ENCODE peak calls at places on chromosomes 5 and 9, in eight cellular contexts. X is posterior vena cava, Y is NCI-H187, U is KG1, C is NCI-H1417 treated with DMSO at 0.1 percent for 48 hours, N is non-pigmented ciliary epithelial cell, F is pulmonary artery endothelial cell, E is MV-4-11. O is an unnamed sample.
A peak's percentile ranks its signal among the peaks of the same experiment; 100 is the strongest.

GRCh38 chr5:168613996-168614395 is 34.8 kb upstream of the PANK3 start:
- DNase-seq in Y (no peak), F (no peak), E (no peak), C (no peak), X (no peak), U (no peak), N (no peak), O (no peak)

GRCh38 chr9:127612993-127613954 is 1.2 kb downstream of the STXBP1 start:
- DNase-seq in E (no peak), X (peak; percentile 95), N (no peak), F (peak; percentile 39), Y (no peak), C (no peak), U (no peak), O (no peak)

GRCh38 chr5:124905756-124906155 is 159.3 kb upstream of the ZNF608 start:
- DNase-seq in U (no peak), Y (no peak), F (no peak), C (no peak), E (no peak), N (no peak), X (no peak), O (no peak)

GRCh38 chr5:128494516-128494915 is 43.5 kb downstream of the FBN2 start:
- DNase-seq in N (no peak), U (no peak), Y (no peak), X (no peak), F (no peak), C (no peak), E (no peak), O (no peak)

GRCh38 chr9:19939890-19940289 is 151.1 kb upstream of the SLC24A2 start:
- DNase-seq in N (no peak), Y (no peak), X (no peak), U (no peak), F (no peak), E (peak; percentile 56), C (no peak), O (no peak)

GRCh38 chr9:120452631-120453030 is 127.3 kb downstream of the CDK5RAP2 start:
- DNase-seq in U (no peak), Y (no peak), X (no peak), C (no peak), N (no peak), E (no peak), F (no peak), O (no peak)

GRCh38 chr9:134550584-134550983 is 91.0 kb upstream of the COL5A1 start:
- DNase-seq in N (no peak), F (no peak), X (peak; percentile 40), C (no peak), U (no peak), Y (no peak), E (no peak), O (no peak)

GRCh38 chr9:573551-574410 is 267.7 kb upstream of the DMRT1 start:
- DNase-seq in N (no peak), F (no peak), E (no peak), C (no peak), X (no peak), Y (no peak), U (no peak), O (no peak)

GRCh38 chr5:125326114-125326513 is 579.7 kb upstream of the ZNF608 start:
- DNase-seq in C (peak; percentile 41), X (no peak), Y (peak; percentile 89), N (peak; percentile 66), U (no peak), F (peak; percentile 71), E (no peak), O (no peak)

GRCh38 chr9:35226685-35227084 is 64.9 kb downstream of the UNC13B start:
- DNase-seq in U (no peak), E (no peak), Y (no peak), F (no peak), X (no peak), N (no peak), C (peak; percentile 23), O (peak; percentile 41)

GRCh38 chr5:154756203-154756870 is 1.2 kb downstream of the LARP1 start:
- DNase-seq in N (no peak), F (no peak), U (no peak), Y (no peak), C (no peak), E (no peak), X (peak; percentile 86), O (no peak)

GRCh38 chr9:20693068-20693467 is 9.0 kb downstream of the FOCAD start:
- DNase-seq in Y (no peak), N (no peak), X (no peak), E (peak; percentile 72), U (no peak), F (no peak), C (no peak), O (no peak)

GRCh38 chr5:123708074-123708806 is 196.3 kb downstream of the CSNK1G3 start:
- DNase-seq in N (peak; percentile 80), X (no peak), C (no peak), F (peak; percentile 26), Y (no peak), E (no peak), U (no peak), O (no peak)

GRCh38 chr5:76820491-76820890 is 1.7 kb downstream of the F2RL1 start:
- DNase-seq in X (no peak), F (no peak), U (no peak), C (no peak), N (no peak), Y (no peak), E (no peak), O (no peak)

GRCh38 chr9:85960688-85961093 is 19.7 kb downstream of the NAA35 start:
- DNase-seq in E (no peak), Y (no peak), C (peak; percentile 32), F (no peak), N (no peak), X (no peak), U (no peak), O (no peak)

GRCh38 chr9:138117101-138117750 is 239.6 kb downstream of the CACNA1B start:
- DNase-seq in U (no peak), Y (no peak), X (no peak), F (no peak), E (no peak), C (no peak), N (no peak), O (no peak)

GRCh38 chr9:15873573-15874177 is 320.8 kb downstream of the CCDC171 start:
- DNase-seq in F (peak; percentile 8), X (no peak), C (no peak), E (peak; percentile 14), Y (no peak), N (peak; percentile 41), U (no peak), O (no peak)

GRCh38 chr5:159052282-159053011 is 47.3 kb downstream of the EBF1 start:
- DNase-seq in Y (no peak), U (no peak), X (no peak), F (no peak), E (no peak), C (no peak), N (no peak), O (peak; percentile 36)

GRCh38 chr9:95644377-95644776 is 127.6 kb upstream of the PTCH1 start:
- DNase-seq in E (no peak), F (no peak), N (no peak), X (no peak), U (no peak), C (no peak), Y (no peak), O (no peak)

GRCh38 chr5:120599576-120599975 is 135.5 kb downstream of the PRR16 start:
- DNase-seq in X (no peak), C (no peak), N (peak; percentile 41), E (no peak), U (no peak), Y (no peak), F (no peak), O (no peak)

GRCh38 chr5:74579215-74579614 is 61.3 kb downstream of the ENC1 start:
- DNase-seq in Y (no peak), X (no peak), N (peak; percentile 72), F (no peak), U (no peak), C (no peak), E (peak; percentile 92), O (no peak)

GRCh38 chr5:54643679-54644078 is 126.1 kb downstream of the SNX18 start:
- DNase-seq in X (no peak), U (no peak), F (peak; percentile 33), Y (no peak), E (no peak), C (no peak), N (no peak), O (no peak)

GRCh38 chr5:33631786-33632185 is 191.0 kb downstream of the TARS1 start:
- DNase-seq in E (no peak), U (no peak), N (no peak), F (no peak), X (no peak), Y (no peak), C (no peak), O (no peak)

GRCh38 chr5:66494437-66494836 is 101.8 kb upstream of the MAST4 start:
- DNase-seq in F (no peak), N (no peak), U (no peak), X (no peak), E (no peak), Y (no peak), C (no peak), O (no peak)

GRCh38 chr5:43638556-43638955 is 35.6 kb downstream of the NNT start:
- DNase-seq in N (no peak), C (no peak), U (no peak), F (no peak), Y (no peak), X (no peak), E (no peak), O (no peak)

GRCh38 chr5:115460476-115460875 is 84.1 kb downstream of the FEM1C start:
- DNase-seq in N (peak; percentile 53), E (peak; percentile 64), X (no peak), F (peak; percentile 59), C (no peak), Y (no peak), U (no peak), O (no peak)

GRCh38 chr5:135486679-135487395 is 34.7 kb upstream of the TIFAB start:
- DNase-seq in X (no peak), Y (no peak), U (no peak), F (no peak), E (peak; percentile 41), C (no peak), N (no peak), O (no peak)

GRCh38 chr9:78559449-78559885 is 262.5 kb downstream of the PSAT1 start:
- DNase-seq in N (no peak), E (no peak), X (no peak), F (no peak), C (no peak), U (no peak), Y (no peak), O (no peak)

GRCh38 chr5:51495672-51496071 is 112.4 kb downstream of the ISL1 start:
- DNase-seq in U (no peak), N (peak; percentile 37), Y (no peak), C (no peak), E (no peak), F (no peak), X (no peak), O (no peak)

GRCh38 chr5:142156839-142157463 is 48.4 kb downstream of the NDFIP1 start:
- DNase-seq in N (no peak), F (no peak), U (no peak), C (no peak), Y (no peak), E (no peak), X (no peak), O (no peak)

GRCh38 chr9:90894956-90895687 is 93.5 kb downstream of the SYK start:
- DNase-seq in X (no peak), E (peak; percentile 5), C (no peak), F (no peak), U (no peak), N (no peak), Y (no peak), O (no peak)

GRCh38 chr5:32531885-32532520 is 53.4 kb upstream of the SUB1 start:
- DNase-seq in C (no peak), U (no peak), X (no peak), F (no peak), Y (no peak), E (no peak), N (no peak), O (peak; percentile 58)

O was measured in NCI-H2081 treated with DMSO at 0.1 percent for 48 hours.